ENCODE peak calls at places on chromosomes 4 and X, in four cellular contexts. V is ureter; X is CD8-positive, alpha-beta memory T cell; T is neural crest cell. Y is an unnamed sample.

GRCh38 chrX:44400588-44400987 is 57.1 kb upstream of the EFHC2 start:
- DNase-seq in V (no peak), X (no peak), T (no peak), Y (no peak)

GRCh38 chr4:174260099-174260498 is 23.4 kb downstream of the FBXO8 start:
- DNase-seq in V (no peak), X (no peak), T (no peak), Y (no peak)

GRCh38 chrX:43961699-43962098 is 11.5 kb downstream of the NDP start:
- DNase-seq in V (no peak), X (no peak), T (no peak), Y (no peak)

GRCh38 chrX:12865359-12865758 is 1.5 kb upstream of the TLR7 start:
- DNase-seq in V (no peak), X (no peak), T (no peak), Y (no peak)

GRCh38 chr4:40594261-40595178 is 35.1 kb downstream of the RBM47 start:
- DNase-seq in V (no peak), X (no peak), T (no peak), Y (no peak)

GRCh38 chr4:115489284-115489683 is 375.9 kb upstream of the NDST4 start:
- DNase-seq in V (no peak), X (no peak), T (no peak), Y (no peak)

GRCh38 chr4:82741188-82741587 is 57.4 kb downstream of the SCD5 start:
- DNase-seq in V (no peak), X (no peak), T (no peak), Y (no peak)

GRCh38 chr4:19803406-19803805 is 448.3 kb upstream of the SLIT2 start:
- DNase-seq in V (no peak), X (no peak), T (no peak), Y (no peak)

GRCh38 chr4:19193274-19193962 is 1058.3 kb upstream of the SLIT2 start:
- DNase-seq in V (no peak), X (no peak), T (no peak), Y (no peak)